ENCODE peak calls at places on chromosomes 2 and 18, in six cellular contexts. V, L, Q, R, B and X are unnamed samples.

GRCh38 chr2:46555011-46555410 is 75.6 kb downstream of the TMEM247 start:
- DNase-seq in L (no peak), V (no peak), R (no peak), B (no peak), Q (no peak), X (no peak)

GRCh38 chr18:49127606-49128190 is 176.9 kb upstream of the SMAD7 start:
- DNase-seq in B (no peak), Q (no peak), V (no peak), L (no peak), R (no peak), X (no peak)

GRCh38 chr2:209525834-209526281 is 102.0 kb downstream of the MAP2 start:
- DNase-seq in L (no peak), B (no peak), V (no peak), Q (no peak), R (no peak), X (no peak)

GRCh38 chr18:51195086-51195601 is 2.3 kb downstream of the MEX3C start:
- DNase-seq in B (no peak), V (no peak), R (no peak), Q (no peak), L (no peak), X (no peak)

GRCh38 chr18:77111449-77112160 is 21.0 kb downstream of the MBP start:
- DNase-seq in B (no peak), R (no peak), Q (no peak), L (no peak), V (no peak), X (no peak)

GRCh38 chr18:61541673-61542072 is 208.4 kb downstream of the CDH20 start:
- DNase-seq in V (no peak), R (no peak), L (no peak), Q (no peak), B (no peak), X (no peak)

GRCh38 chr2:164922119-164922518 is 33.2 kb downstream of the SLC38A11 start:
- DNase-seq in V (no peak), Q (no peak), L (no peak), B (no peak), R (no peak), X (no peak)

GRCh38 chr2:180446492-180446891 is 439.4 kb upstream of the CWC22 start:
- DNase-seq in Q (no peak), R (no peak), B (no peak), V (no peak), L (no peak), X (no peak)

GRCh38 chr2:72992734-72993102 is 75.4 kb downstream of the EMX1 start:
- DNase-seq in R (no peak), B (no peak), Q (no peak), V (no peak), L (no peak), X (no peak)

GRCh38 chr2:169363570-169364150 is 1.3 kb upstream of the LRP2 start:
- DNase-seq in R (no peak), L (no peak), B (peak; percentile 27), V (peak; percentile 19), Q (no peak), X (peak; percentile 12)

GRCh38 chr2:217816396-217816869 is 186.4 kb downstream of the TNS1 start:
- DNase-seq in R (no peak), V (no peak), B (no peak), L (no peak), Q (peak; percentile 45), X (no peak)

GRCh38 chr2:195486987-195487644 is 169.9 kb upstream of the SLC39A10 start:
- DNase-seq in R (no peak), V (peak; percentile 67), L (no peak), Q (no peak), B (peak; percentile 58), X (no peak)

DNA sequence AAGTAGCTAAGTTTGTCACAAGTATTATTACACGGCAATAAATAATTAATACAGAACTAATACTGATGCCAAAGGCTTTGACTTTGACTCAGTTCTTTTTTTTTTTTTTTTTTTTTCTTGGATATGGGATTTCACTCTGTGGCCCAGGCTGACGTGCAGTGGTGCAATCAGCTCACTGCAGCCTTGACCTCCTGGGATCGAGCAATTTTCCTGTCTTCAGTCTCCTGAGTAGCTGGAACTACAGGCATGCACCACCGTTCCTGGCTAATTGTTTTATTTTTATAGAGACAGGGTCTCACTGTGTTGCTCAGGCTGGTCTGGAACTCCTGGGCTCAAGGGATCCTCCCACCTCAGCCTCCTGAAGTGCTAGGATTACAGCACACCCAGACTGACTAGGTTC is 284.5 kb downstream of the SS18 start:
- DNase-seq in R (peak; percentile 28), B (no peak), L (no peak), V (no peak), Q (no peak), X (no peak)
- H3K4me3 ChIP-seq in R (no peak overlapping the region), B (no peak overlapping the region), L (no peak overlapping the region), V (no peak overlapping the region), Q (no peak overlapping the region), X (no peak overlapping the region)

DNA sequence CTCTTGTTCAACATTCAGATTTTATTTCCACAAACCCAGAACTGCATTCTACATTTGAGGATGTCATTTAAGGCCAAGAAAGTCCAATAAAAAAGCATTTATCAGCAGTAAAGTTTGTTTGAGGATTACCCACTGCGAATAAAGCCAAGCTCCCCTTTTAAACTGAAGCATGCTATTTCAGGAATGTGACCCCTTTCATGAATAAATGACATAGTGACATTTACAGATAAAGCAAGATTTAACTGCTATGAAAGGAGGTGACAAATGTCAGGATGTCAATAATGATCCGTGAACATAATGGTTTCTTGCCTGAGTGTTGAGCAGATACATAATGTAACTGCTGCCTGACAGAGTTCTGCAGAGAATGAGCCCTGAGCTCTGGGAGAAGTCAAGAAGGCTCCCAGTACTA is 146.3 kb downstream of the TDRD15 start:
- DNase-seq in R (no peak), Q (no peak), L (no peak), B (no peak), V (no peak), X (no peak)
- TF ChIP-seq EP300 in R (no peak), Q (no peak), L (no peak), B (no peak), V (no peak), X (no peak)

GRCh38 chr2:68365087-68365486 is at the start of gene PLEK:
- DNase-seq in R (no peak), Q (peak; percentile 61), B (no peak), L (no peak), V (no peak), X (peak; percentile 72)
- H3K4me3 ChIP-seq in R (no peak within 1 kb of the TSS), Q (no peak within 1 kb of the TSS), B (no peak within 1 kb of the TSS), L (peak within 1 kb of the TSS; percentile 84), V (no peak within 1 kb of the TSS), X (peak within 1 kb of the TSS; percentile 7)

GRCh38 chr2:67919490-67919889 is 143.3 kb downstream of the C1D start:
- DNase-seq in V (no peak), R (no peak), Q (no peak), L (no peak), B (no peak), X (no peak)

GRCh38 chr2:67918471-67918870 is 144.3 kb downstream of the C1D start:
- DNase-seq in V (no peak), B (no peak), Q (no peak), L (no peak), R (no peak), X (no peak)

GRCh38 chr2:67917332-67918054 is 145.3 kb downstream of the C1D start:
- DNase-seq in V (peak; percentile 65), B (no peak), Q (no peak), L (no peak), R (no peak), X (no peak)
- TF ChIP-seq EP300 in V (no peak), B (no peak), Q (no peak), L (no peak), R (no peak), X (no peak)

GRCh38 chr2:117621330-117621729 is 193.2 kb upstream of the DDX18 start:
- DNase-seq in R (no peak), Q (no peak), V (no peak), B (no peak), L (no peak), X (no peak)
- H3K4me3 ChIP-seq in R (no peak overlapping the region), Q (no peak overlapping the region), V (no peak overlapping the region), B (no peak overlapping the region), L (no peak overlapping the region), X (no peak overlapping the region)